ENCODE peak calls at places on chromosomes 7 and 10, in seven cellular contexts. One of them, this sample, is unnamed.

GRCh38 chr7:30616318-30616717 is 21.6 kb downstream of the GARS1 start:
- DNase-seq in thyroid gland: no peak
- DNase-seq in testis: no peak
- DNase-seq in ovary: no peak
- DNase-seq in spleen: no peak
- DNase-seq in HCT116: no peak
- DNase-seq in tibial nerve: no peak
- DNase-seq in this sample: peak; percentile 40

GRCh38 chr10:132993271-132994260 is 51.2 kb upstream of the CFAP46 start:
- DNase-seq in HCT116: no peak
- DNase-seq in ovary: no peak
- DNase-seq in thyroid gland: no peak
- DNase-seq in tibial nerve: no peak
- DNase-seq in spleen: peak; percentile 66
- DNase-seq in testis: no peak
- DNase-seq in this sample: no peak

GRCh38 chr7:15168489-15168888 is 265.9 kb upstream of the DGKB start:
- DNase-seq in spleen: no peak
- DNase-seq in tibial nerve: no peak
- DNase-seq in testis: no peak
- DNase-seq in HCT116: no peak
- DNase-seq in ovary: no peak
- DNase-seq in thyroid gland: no peak
- DNase-seq in this sample: no peak

GRCh38 chr7:156050636-156051569 is 238.6 kb upstream of the SHH start:
- DNase-seq in ovary: no peak
- DNase-seq in HCT116: no peak
- DNase-seq in thyroid gland: peak; percentile 20
- DNase-seq in spleen: no peak
- DNase-seq in testis: no peak
- DNase-seq in tibial nerve: no peak
- DNase-seq in this sample: no peak

GRCh38 chr10:23406409-23406808 is 32.5 kb upstream of the OTUD1 start:
- DNase-seq in HCT116: no peak
- DNase-seq in ovary: no peak
- DNase-seq in testis: no peak
- DNase-seq in tibial nerve: no peak
- DNase-seq in spleen: no peak
- DNase-seq in thyroid gland: no peak
- DNase-seq in this sample: no peak

GRCh38 chr7:121278120-121279021 is 50.4 kb upstream of the WNT16 start:
- DNase-seq in HCT116: no peak
- DNase-seq in testis: no peak
- DNase-seq in ovary: no peak
- DNase-seq in tibial nerve: no peak
- DNase-seq in spleen: no peak
- DNase-seq in thyroid gland: no peak
- DNase-seq in this sample: no peak

GRCh38 chr10:34960983-34961382 is 129.2 kb downstream of the CUL2 start:
- DNase-seq in testis: no peak
- DNase-seq in thyroid gland: peak; percentile 66
- DNase-seq in spleen: peak; percentile 44
- DNase-seq in ovary: no peak
- DNase-seq in tibial nerve: no peak
- DNase-seq in HCT116: no peak
- DNase-seq in this sample: no peak

GRCh38 chr10:119268871-119269506 is 61.6 kb downstream of the GRK5 start:
- DNase-seq in spleen: peak; percentile 75
- DNase-seq in ovary: no peak
- DNase-seq in tibial nerve: no peak
- DNase-seq in HCT116: no peak
- DNase-seq in thyroid gland: no peak
- DNase-seq in testis: no peak
- DNase-seq in this sample: no peak

GRCh38 chr10:480928-481551 is 208.4 kb downstream of the DIP2C start:
- DNase-seq in thyroid gland: peak; percentile 65
- DNase-seq in spleen: peak; percentile 66
- DNase-seq in testis: peak; percentile 67
- DNase-seq in ovary: no peak
- DNase-seq in tibial nerve: no peak
- DNase-seq in HCT116: no peak
- DNase-seq in this sample: peak; percentile 64

GRCh38 chr7:38554586-38554985 is 76.6 kb downstream of the AMPH start:
- DNase-seq in tibial nerve: no peak
- DNase-seq in ovary: no peak
- DNase-seq in spleen: no peak
- DNase-seq in HCT116: no peak
- DNase-seq in thyroid gland: no peak
- DNase-seq in testis: no peak
- DNase-seq in this sample: no peak

GRCh38 chr10:75895259-75895658 is 463.8 kb downstream of the LRMDA start:
- DNase-seq in spleen: no peak
- DNase-seq in ovary: no peak
- DNase-seq in thyroid gland: no peak
- DNase-seq in testis: no peak
- DNase-seq in tibial nerve: no peak
- DNase-seq in HCT116: no peak
- DNase-seq in this sample: no peak

GRCh38 chr7:14233026-14233897 is 243.8 kb upstream of the ETV1 start:
- DNase-seq in HCT116: no peak
- DNase-seq in spleen: no peak
- DNase-seq in ovary: no peak
- DNase-seq in thyroid gland: no peak
- DNase-seq in testis: no peak
- DNase-seq in tibial nerve: no peak
- DNase-seq in this sample: no peak

GRCh38 chr7:38021892-38022291 is 101.5 kb downstream of the EPDR1 start:
- DNase-seq in ovary: no peak
- DNase-seq in thyroid gland: no peak
- DNase-seq in HCT116: no peak
- DNase-seq in spleen: no peak
- DNase-seq in testis: no peak
- DNase-seq in tibial nerve: no peak
- DNase-seq in this sample: no peak

GRCh38 chr7:155188821-155189599 is 108.7 kb upstream of the INSIG1 start:
- DNase-seq in tibial nerve: no peak
- DNase-seq in ovary: no peak
- DNase-seq in HCT116: no peak
- DNase-seq in testis: no peak
- DNase-seq in spleen: no peak
- DNase-seq in thyroid gland: no peak
- DNase-seq in this sample: no peak

GRCh38 chr10:59754951-59755350 is 1.7 kb upstream of the MRLN start:
- DNase-seq in testis: no peak
- DNase-seq in ovary: no peak
- DNase-seq in tibial nerve: no peak
- DNase-seq in HCT116: no peak
- DNase-seq in thyroid gland: no peak
- DNase-seq in spleen: no peak
- DNase-seq in this sample: no peak

GRCh38 chr10:96910488-96911395 is 78.6 kb downstream of the LCOR start:
- DNase-seq in spleen: no peak
- DNase-seq in thyroid gland: no peak
- DNase-seq in HCT116: peak; percentile 24
- DNase-seq in ovary: no peak
- DNase-seq in testis: no peak
- DNase-seq in tibial nerve: peak; percentile 18
- DNase-seq in this sample: no peak

GRCh38 chr10:82206831-82207230 is 331.8 kb downstream of the NRG3 start:
- DNase-seq in testis: no peak
- DNase-seq in ovary: no peak
- DNase-seq in thyroid gland: no peak
- DNase-seq in tibial nerve: no peak
- DNase-seq in HCT116: no peak
- DNase-seq in spleen: no peak
- DNase-seq in this sample: no peak

GRCh38 chr10:69065406-69066361 is 22.2 kb upstream of the SRGN start:
- DNase-seq in tibial nerve: no peak
- DNase-seq in ovary: no peak
- DNase-seq in thyroid gland: no peak
- DNase-seq in spleen: no peak
- DNase-seq in HCT116: no peak
- DNase-seq in testis: no peak
- DNase-seq in this sample: peak; percentile 19

GRCh38 chr7:19982841-19983835 is 209.7 kb upstream of the TMEM196 start:
- DNase-seq in thyroid gland: peak; percentile 1
- DNase-seq in ovary: peak; percentile 18
- DNase-seq in HCT116: peak; percentile 35
- DNase-seq in testis: peak; percentile 54
- DNase-seq in spleen: no peak
- DNase-seq in tibial nerve: peak; percentile 57
- DNase-seq in this sample: peak; percentile 43
- TF ChIP-seq CTCF in thyroid gland: no peak
- TF ChIP-seq CTCF in ovary: peak; percentile 22
- TF ChIP-seq CTCF in HCT116: peak; percentile 41
- TF ChIP-seq CTCF in testis: peak; percentile 9
- TF ChIP-seq CTCF in spleen: no peak
- TF ChIP-seq CTCF in tibial nerve: peak; percentile 51
- TF ChIP-seq CTCF in this sample: peak; percentile 8

GRCh38 chr10:87882555-87883294 is 19.3 kb downstream of the PTEN start:
- DNase-seq in HCT116: no peak
- DNase-seq in testis: no peak
- DNase-seq in ovary: no peak
- DNase-seq in spleen: no peak
- DNase-seq in thyroid gland: no peak
- DNase-seq in tibial nerve: no peak
- DNase-seq in this sample: no peak

GRCh38 chr10:87887548-87888289 is 24.3 kb downstream of the PTEN start:
- DNase-seq in thyroid gland: no peak
- DNase-seq in ovary: no peak
- DNase-seq in tibial nerve: no peak
- DNase-seq in testis: no peak
- DNase-seq in spleen: no peak
- DNase-seq in HCT116: no peak
- DNase-seq in this sample: no peak

DNA sequence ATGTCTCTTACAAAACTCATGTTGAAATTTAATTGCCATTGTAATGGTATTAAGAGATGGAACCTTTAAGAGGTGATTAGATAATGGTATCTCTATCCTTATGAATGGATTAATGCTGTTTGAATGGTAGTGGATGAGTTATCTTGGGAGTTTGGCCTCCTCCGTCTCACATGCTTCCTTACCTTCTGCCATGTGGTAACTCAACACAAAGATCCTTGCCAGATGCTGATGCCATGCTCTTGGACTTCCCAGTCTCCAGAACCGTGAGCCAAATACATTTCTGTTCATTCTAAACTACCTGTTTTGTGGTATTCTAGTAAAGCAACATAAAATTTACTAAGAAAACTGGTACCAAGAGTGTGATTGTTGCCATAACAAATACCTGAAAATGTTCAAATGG is 23.2 kb downstream of the PTEN start:
- DNase-seq in testis: no peak
- DNase-seq in ovary: no peak
- DNase-seq in thyroid gland: no peak
- DNase-seq in tibial nerve: no peak
- DNase-seq in HCT116: no peak
- DNase-seq in spleen: no peak
- DNase-seq in this sample: no peak
- TF ChIP-seq POLR2A in testis: no peak
- TF ChIP-seq POLR2A in ovary: no peak
- TF ChIP-seq POLR2A in thyroid gland: no peak
- TF ChIP-seq POLR2A in tibial nerve: no peak
- TF ChIP-seq POLR2A in HCT116: no peak
- TF ChIP-seq POLR2A in spleen: no peak
- TF ChIP-seq POLR2A in this sample: no peak

DNA sequence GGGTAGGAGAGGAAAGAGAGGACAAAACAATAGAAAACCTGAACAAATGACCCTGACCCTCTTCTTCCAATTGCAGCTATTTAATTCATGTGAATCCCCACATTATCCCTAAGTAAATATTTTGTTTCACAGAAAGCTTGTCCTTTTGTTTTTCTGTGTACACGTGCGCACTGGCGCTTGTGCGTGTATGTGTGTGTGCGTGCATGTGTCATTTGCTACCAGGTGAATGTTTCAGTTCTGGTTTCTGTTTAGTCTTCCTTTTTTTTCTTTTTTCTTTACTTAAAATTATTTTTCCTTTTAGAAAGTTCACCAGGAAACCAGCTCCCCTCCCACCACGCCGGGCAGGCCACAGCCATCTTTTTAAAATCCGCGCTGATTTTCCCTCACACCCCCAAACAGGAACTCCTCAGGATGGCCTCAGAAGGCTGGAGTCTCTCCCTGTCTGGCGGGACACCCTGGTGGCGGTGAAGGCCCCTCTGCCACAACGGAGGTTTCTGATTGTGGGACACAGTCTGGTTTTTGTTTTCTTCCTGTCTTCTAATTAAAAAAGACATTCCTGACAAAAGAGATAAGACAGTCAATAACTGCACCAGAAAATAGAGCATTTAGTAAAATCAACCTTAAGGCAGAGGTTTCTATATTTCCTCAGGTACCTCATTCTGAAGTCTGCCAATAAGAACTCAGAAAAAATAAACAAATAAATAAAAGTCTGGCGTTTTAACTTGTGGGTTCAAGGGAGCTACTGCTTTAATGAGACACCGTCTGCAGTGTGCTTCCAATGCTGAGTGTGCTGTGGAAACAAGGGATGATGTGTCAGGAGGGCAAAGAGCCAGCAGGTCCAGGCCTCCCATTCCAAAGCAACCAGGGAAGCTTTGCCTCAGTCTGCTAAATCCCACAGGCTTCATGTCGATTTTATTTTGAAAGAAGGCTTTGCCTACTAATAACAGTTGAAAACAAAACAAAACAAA is 17.4 kb downstream of the IRF5 start:
- DNase-seq in testis: no peak
- DNase-seq in tibial nerve: no peak
- DNase-seq in spleen: no peak
- DNase-seq in ovary: no peak
- DNase-seq in HCT116: no peak
- DNase-seq in thyroid gland: no peak
- DNase-seq in this sample: no peak
- TF ChIP-seq CTCF in testis: no peak
- TF ChIP-seq CTCF in tibial nerve: no peak
- TF ChIP-seq CTCF in spleen: no peak
- TF ChIP-seq CTCF in ovary: no peak
- TF ChIP-seq CTCF in HCT116: no peak
- TF ChIP-seq CTCF in thyroid gland: no peak
- TF ChIP-seq CTCF in this sample: no peak

GRCh38 chr7:17638727-17639126 is 301.6 kb downstream of the SNX13 start:
- DNase-seq in spleen: no peak
- DNase-seq in thyroid gland: no peak
- DNase-seq in ovary: no peak
- DNase-seq in HCT116: no peak
- DNase-seq in tibial nerve: peak; percentile 33
- DNase-seq in testis: no peak
- DNase-seq in this sample: no peak
- TF ChIP-seq POLR2A in spleen: no peak
- TF ChIP-seq POLR2A in thyroid gland: no peak
- TF ChIP-seq POLR2A in ovary: no peak
- TF ChIP-seq POLR2A in HCT116: no peak
- TF ChIP-seq POLR2A in tibial nerve: no peak
- TF ChIP-seq POLR2A in testis: no peak
- TF ChIP-seq POLR2A in this sample: no peak